ENCODE peak calls at places on chromosomes 6 and 20, in six cellular contexts. P is foreskin fibroblast, C is GM23338, K is left lung, V is heart left ventricle, R is lower leg skin. W is an unnamed sample.

GRCh38 chr6:170124836-170125235 is 166.0 kb downstream of the DLL1 start:
- DNase-seq in K (peak), C (no peak), P (no peak), R (no peak), V (peak), W (no peak)

GRCh38 chr6:142647436-142648389 is 297.3 kb downstream of the HIVEP2 start:
- DNase-seq in V (no peak), P (no peak), K (no peak), R (no peak), C (peak), W (no peak)

GRCh38 chr6:27517928-27518787 is 45.3 kb upstream of the ZNF184 start:
- DNase-seq in V (no peak), C (no peak), K (no peak), P (no peak), R (no peak), W (no peak)

GRCh38 chr6:148523051-148523450 is 180.4 kb downstream of the SASH1 start:
- DNase-seq in R (no peak), V (no peak), K (no peak), C (no peak), P (peak), W (peak)

GRCh38 chr6:151121900-151122299 is 117.9 kb upstream of the AKAP12 start:
- DNase-seq in C (no peak), V (peak), P (peak), K (no peak), R (no peak), W (no peak)

GRCh38 chr6:37171141-37171969 is 1.4 kb downstream of the PIM1 start:
- DNase-seq in R (peak), P (peak), K (peak), C (peak), V (peak), W (peak)

GRCh38 chr6:71157350-71157749 is 131.3 kb upstream of the OGFRL1 start:
- DNase-seq in K (no peak), R (no peak), C (peak), P (no peak), V (no peak), W (no peak)

GRCh38 chr6:92756912-92757311 is 662.4 kb downstream of the EPHA7 start:
- DNase-seq in C (no peak), V (no peak), P (no peak), K (no peak), R (no peak), W (peak)

GRCh38 chr20:33791959-33792597 is 19.1 kb upstream of the CHMP4B start:
- DNase-seq in R (no peak), V (no peak), P (peak), K (peak), C (peak), W (peak)

GRCh38 chr6:167759912-167760311 is 66.8 kb upstream of the AFDN start:
- DNase-seq in V (no peak), P (no peak), R (no peak), K (no peak), C (no peak), W (no peak)

GRCh38 chr6:25675172-25675571 is 23.2 kb downstream of the SCGN start:
- DNase-seq in C (no peak), P (no peak), K (no peak), R (no peak), V (no peak), W (no peak)

GRCh38 chr6:33896391-33897192 is 92.8 kb upstream of the MLN start:
- DNase-seq in C (no peak), K (no peak), P (peak), R (no peak), V (no peak), W (peak)

GRCh38 chr6:157066781-157067491 is 256.4 kb downstream of the TMEM242 start:
- DNase-seq in V (no peak), R (no peak), K (no peak), C (no peak), P (no peak), W (no peak)

GRCh38 chr6:26554669-26555504 is 16.7 kb downstream of the HMGN4 start:
- DNase-seq in R (no peak), K (no peak), V (no peak), C (peak), P (peak), W (peak)

GRCh38 chr6:56652994-56653393 is 10.3 kb upstream of the DST start:
- DNase-seq in V (no peak), C (no peak), K (no peak), P (peak), R (no peak), W (peak)

GRCh38 chr6:151452750-151453427 is 963 bp upstream of the RMND1 start:
- DNase-seq in K (peak), R (peak), P (no peak), V (peak), C (no peak), W (peak)

GRCh38 chr6:95280690-95281273 is 296.6 kb upstream of the MANEA start:
- DNase-seq in K (no peak), C (peak), P (no peak), R (no peak), V (no peak), W (peak)

GRCh38 chr20:41854765-41855164 is 236.6 kb upstream of the CHD6 start:
- DNase-seq in R (no peak), C (no peak), V (no peak), K (no peak), P (no peak), W (peak)

GRCh38 chr20:4043801-4044200 is 28.4 kb upstream of the RNF24 start:
- DNase-seq in R (no peak), K (no peak), C (no peak), P (no peak), V (no peak), W (no peak)

GRCh38 chr20:6051505-6051904 is 2.4 kb downstream of the LRRN4 start:
- DNase-seq in R (no peak), K (no peak), V (no peak), C (peak), P (peak), W (peak)

GRCh38 chr6:163943647-163944395 is 529.3 kb downstream of the QKI start:
- DNase-seq in K (no peak), R (peak), P (no peak), V (peak), C (peak), W (peak)

GRCh38 chr6:40907198-40907701 is 131.8 kb downstream of the UNC5CL start:
- DNase-seq in C (peak), R (peak), P (peak), V (no peak), K (no peak), W (peak)

GRCh38 chr6:36154286-36154685 is 24.0 kb downstream of the MAPK13 start:
- DNase-seq in V (no peak), R (no peak), K (no peak), C (no peak), P (no peak), W (no peak)

DNA sequence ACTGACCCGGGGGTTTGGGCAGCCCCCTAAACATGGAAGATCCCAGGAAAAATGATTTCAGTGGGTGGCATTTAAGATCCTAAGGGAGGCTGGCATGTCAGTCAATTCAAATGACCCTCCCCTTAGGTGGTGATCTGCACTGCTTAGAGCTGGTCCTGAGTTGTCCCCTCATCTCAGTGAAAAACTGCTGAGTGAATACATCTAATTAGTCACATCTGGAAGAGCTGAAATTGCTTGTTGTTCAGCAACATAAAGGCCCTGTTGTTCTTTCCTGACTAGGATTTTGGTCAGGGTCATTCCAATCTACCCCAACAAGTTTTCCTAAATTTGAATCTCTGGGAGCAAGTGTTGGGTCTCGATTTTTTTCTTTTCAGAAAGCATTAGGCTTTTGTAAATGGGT is 126.4 kb downstream of the LCA5 start:
- DNase-seq in R (no peak), V (no peak), C (no peak), P (no peak), K (no peak), W (no peak)
- TF ChIP-seq CTCF in R (no peak), V (no peak), C (no peak), P (no peak), K (no peak), W (no peak)

GRCh38 chr6:32181890-32182529 is 2.0 kb downstream of the AGER start:
- DNase-seq in V (no peak), P (no peak), K (no peak), R (no peak), C (no peak), W (no peak)
- H3K4me3 ChIP-seq in V (no peak), P (no peak), K (no peak), R (no peak), C (no peak), W (no peak)

GRCh38 chr6:117837268-117837667 is 69.8 kb upstream of the SLC35F1 start:
- DNase-seq in P (no peak), K (no peak), R (no peak), C (peak), V (no peak), W (no peak)

DNA sequence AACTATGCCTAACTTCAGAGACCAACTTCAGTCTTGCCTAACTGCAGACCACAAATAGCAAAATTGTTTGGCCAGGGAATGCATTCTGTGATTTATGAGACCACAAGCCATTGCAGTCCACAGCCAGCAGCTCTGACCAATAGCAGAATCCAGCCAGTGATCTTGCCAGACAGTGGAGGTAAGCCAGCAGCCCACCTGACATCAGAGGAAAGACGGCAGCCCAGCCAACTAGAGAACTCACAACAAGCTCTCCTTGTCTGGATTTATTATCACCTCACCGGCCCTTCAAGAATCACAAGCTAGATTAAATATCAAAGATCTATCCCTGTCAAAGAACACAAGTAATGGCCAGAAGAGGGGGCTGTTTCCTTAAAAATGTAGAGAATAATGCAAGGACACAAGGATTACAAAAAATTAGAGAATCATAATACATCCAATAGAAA is 66.5 kb upstream of the SLC35F1 start:
- DNase-seq in R (no peak), K (no peak), V (no peak), P (no peak), C (peak), W (peak)
- TF ChIP-seq CTCF in R (no peak), K (no peak), V (no peak), P (peak), C (peak), W (peak)

GRCh38 chr6:6003334-6004146 is 3.2 kb downstream of the NRN1 start:
- DNase-seq in R (no peak), V (peak), P (no peak), K (no peak), C (peak), W (peak)

GRCh38 chr6:6002005-6002808 is 4.5 kb downstream of the NRN1 start:
- DNase-seq in P (no peak), C (peak), R (no peak), V (no peak), K (no peak), W (no peak)

GRCh38 chr6:6001443-6001842 is 5.3 kb downstream of the NRN1 start:
- DNase-seq in R (no peak), V (no peak), K (no peak), C (peak), P (no peak), W (no peak)

GRCh38 chr6:6004147-6004995 is 2.4 kb downstream of the NRN1 start:
- DNase-seq in C (peak), R (no peak), K (no peak), V (no peak), P (no peak), W (peak)

DNA sequence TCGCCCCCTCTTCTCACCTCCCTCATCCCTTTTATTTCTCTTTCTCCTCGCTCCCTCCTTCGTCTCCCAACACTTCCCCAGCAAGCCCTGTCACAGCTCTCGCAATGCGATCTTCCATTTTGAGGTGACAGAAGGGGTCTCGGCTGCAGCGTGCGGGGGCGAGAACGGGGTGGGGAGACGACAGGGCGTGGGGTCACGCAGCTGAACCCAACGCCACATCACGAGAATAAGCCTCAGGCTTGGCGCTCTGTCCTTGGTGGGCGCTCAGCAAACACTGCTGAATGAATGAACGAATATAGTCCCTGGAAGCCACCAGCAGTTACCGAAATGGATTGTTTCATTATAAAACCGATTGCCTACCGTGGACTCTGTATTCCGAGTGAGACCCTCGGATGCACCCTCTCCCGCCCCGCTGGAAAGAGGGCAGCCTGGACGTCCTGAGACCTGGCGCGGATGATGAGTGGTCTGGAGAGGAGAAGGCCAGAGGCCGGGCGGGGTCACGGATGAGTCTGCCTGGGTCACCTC is 3.9 kb downstream of the NRN1 start:
- DNase-seq in R (no peak), P (no peak), K (no peak), C (no peak), V (no peak), W (no peak)
- H3K4me3 ChIP-seq in R (no peak), P (no peak), K (peak), C (peak), V (peak), W (peak)

DNA sequence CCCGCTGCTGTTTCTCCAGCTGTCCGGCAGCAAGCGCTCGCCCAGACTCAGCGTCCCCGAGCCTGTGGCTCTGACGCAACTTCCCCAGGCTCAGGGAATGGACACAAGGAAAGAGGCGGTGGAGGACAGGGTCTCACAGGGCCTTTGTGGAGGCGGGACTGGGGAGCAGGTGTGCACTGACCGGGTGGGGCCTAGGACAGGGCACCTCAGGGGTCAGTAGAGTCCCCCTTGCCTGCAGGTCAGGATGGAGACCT is 20.0 kb downstream of the LAMA5 start:
- DNase-seq in R (no peak), P (no peak), V (no peak), C (no peak), K (no peak), W (no peak)
- TF ChIP-seq CTCF in R (no peak), P (no peak), V (no peak), C (no peak), K (no peak), W (no peak)

GRCh38 chr6:84892666-84893065 is 128.3 kb upstream of the TBX18 start:
- DNase-seq in P (peak), V (no peak), C (no peak), R (no peak), K (no peak), W (peak)

GRCh38 chr6:84902354-84902928 is 138.0 kb upstream of the TBX18 start:
- DNase-seq in P (no peak), R (no peak), K (no peak), V (no peak), C (no peak), W (no peak)

DNA sequence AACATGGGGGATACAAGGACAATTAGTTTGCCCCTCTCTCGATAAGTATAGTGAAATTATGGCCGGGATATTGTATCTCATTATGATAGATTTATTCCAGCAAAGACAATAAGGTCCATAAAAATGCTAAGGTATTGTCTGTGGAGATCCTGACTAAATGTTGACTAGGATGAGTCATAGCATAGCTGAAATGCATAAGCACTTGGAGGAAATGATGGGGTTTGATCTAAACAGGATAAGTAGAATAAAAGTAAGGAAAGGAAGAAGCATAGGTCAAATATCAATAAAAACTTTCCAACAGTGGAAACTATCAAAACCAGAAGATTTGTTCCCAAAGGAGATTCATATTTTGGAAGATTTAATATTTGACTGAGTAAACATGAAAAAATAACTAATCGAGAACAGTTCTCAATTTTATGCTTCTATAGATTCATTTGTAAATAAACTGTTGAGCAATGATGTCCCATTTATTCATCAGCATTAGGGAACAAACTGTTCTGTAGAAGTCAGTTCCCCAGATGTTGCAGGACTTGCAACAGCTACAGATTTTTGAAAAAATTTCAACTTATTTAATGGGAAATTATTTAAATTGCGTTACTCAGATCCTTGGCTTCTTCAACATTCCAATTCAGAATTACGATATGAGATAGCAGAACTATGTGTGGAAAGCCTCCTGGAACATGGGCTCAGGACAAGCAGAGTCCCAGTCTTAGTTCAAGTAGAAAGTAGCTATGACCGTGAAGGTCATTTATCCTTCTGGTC is 133.7 kb upstream of the TBX18 start:
- DNase-seq in K (no peak), C (no peak), P (peak), V (no peak), R (no peak), W (peak)
- H3K4me3 ChIP-seq in K (no peak), C (no peak), P (no peak), V (no peak), R (no peak), W (no peak)

GRCh38 chr6:110629153-110629552 is 152.7 kb upstream of the SLC22A16 start:
- DNase-seq in K (no peak), P (no peak), R (no peak), C (no peak), V (no peak), W (no peak)
- TF ChIP-seq CTCF in K (no peak), P (no peak), R (no peak), C (no peak), V (no peak), W (no peak)